ENCODE peak calls at places on chromosomes 5 and 9, in nine cellular contexts. I is fibroblast of the aortic adventitia, R is IMR-90, V is omental fat pad, H is nephron progenitor cell, G is heart left ventricle, F is MCF 10A, U is heart right ventricle, S is astrocyte of the spinal cord. P is an unnamed sample.

GRCh38 chr5:158121678-158122077 is 262.7 kb upstream of the CLINT1 start:
- DNase-seq in F (no peak), R (no peak), U (no peak), G (no peak), H (no peak), V (no peak), S (no peak), I (no peak), P (no peak)

GRCh38 chr9:129220771-129221170 is 42.7 kb upstream of the IER5L start:
- DNase-seq in R (no peak), F (no peak), I (no peak), S (no peak), G (no peak), H (no peak), V (no peak), U (no peak), P (no peak)

GRCh38 chr5:77294212-77294611 is 83.7 kb downstream of the PDE8B start:
- DNase-seq in S (no peak), H (no peak), F (no peak), I (no peak), G (no peak), R (no peak), V (no peak), U (no peak), P (no peak)

GRCh38 chr5:170442921-170443320 is 53.8 kb upstream of the KCNMB1 start:
- DNase-seq in S (no peak), G (no peak), I (no peak), H (no peak), R (no peak), U (no peak), F (no peak), V (no peak), P (no peak)

GRCh38 chr9:655875-656274 is 185.6 kb upstream of the DMRT1 start:
- DNase-seq in R (no peak), S (peak), I (peak), U (peak), H (no peak), V (no peak), F (peak), G (peak), P (no peak)

GRCh38 chr5:54669845-54670635 is 152.5 kb downstream of the SNX18 start:
- DNase-seq in H (no peak), F (no peak), G (no peak), S (no peak), I (no peak), V (no peak), R (peak), U (no peak), P (no peak)

GRCh38 chr5:77904362-77904761 is 128.2 kb upstream of the TBCA start:
- DNase-seq in F (no peak), R (no peak), G (no peak), V (no peak), I (no peak), U (no peak), H (no peak), S (no peak), P (no peak)

GRCh38 chr5:14399054-14399657 is 182.4 kb upstream of the OTULINL start:
- DNase-seq in V (no peak), F (peak), I (peak), G (no peak), U (no peak), S (peak), H (no peak), R (peak), P (no peak)

GRCh38 chr5:86979801-86980510 is 287.7 kb upstream of the RASA1 start:
- DNase-seq in S (peak), H (no peak), U (no peak), F (peak), G (no peak), I (peak), R (peak), V (no peak), P (no peak)

GRCh38 chr9:112854657-112855056 is 36.0 kb downstream of the SLC46A2 start:
- DNase-seq in I (no peak), S (no peak), U (no peak), H (no peak), R (no peak), F (no peak), G (no peak), V (no peak), P (no peak)

GRCh38 chr5:140131967-140132409 is 6.3 kb downstream of the IGIP start:
- DNase-seq in F (peak), H (no peak), R (peak), V (no peak), U (no peak), G (no peak), I (peak), S (peak), P (no peak)

GRCh38 chr9:78756813-78757510 is 460.0 kb downstream of the PSAT1 start:
- DNase-seq in S (no peak), R (no peak), H (no peak), U (no peak), I (no peak), F (no peak), V (no peak), G (no peak), P (no peak)

GRCh38 chr5:168867271-168867670 is 288.1 kb upstream of the PANK3 start:
- DNase-seq in I (no peak), H (no peak), V (no peak), U (no peak), R (no peak), F (no peak), G (no peak), S (no peak), P (no peak)

GRCh38 chr5:81125959-81126358 is 107.2 kb upstream of the CKMT2 start:
- DNase-seq in R (peak), G (no peak), I (peak), U (no peak), F (peak), H (no peak), S (no peak), V (no peak), P (no peak)

GRCh38 chr9:113482341-113482740 is 18.8 kb downstream of the RGS3 start:
- DNase-seq in S (no peak), F (no peak), I (no peak), H (no peak), G (no peak), R (no peak), U (no peak), V (no peak), P (no peak)

GRCh38 chr9:2838356-2838983 is 5.4 kb downstream of the PUM3 start:
- DNase-seq in I (peak), V (no peak), F (no peak), S (no peak), G (no peak), U (no peak), R (peak), H (no peak), P (no peak)

GRCh38 chr9:129126789-129127618 is 15.8 kb downstream of the PTPA start:
- DNase-seq in U (no peak), H (no peak), G (no peak), V (no peak), S (no peak), R (no peak), I (no peak), F (no peak), P (no peak)

GRCh38 chr9:3824062-3824461 is 298.3 kb upstream of the RFX3 start:
- DNase-seq in R (no peak), V (no peak), F (no peak), H (no peak), I (peak), S (no peak), U (no peak), G (no peak), P (no peak)

GRCh38 chr9:124309665-124310064 is 51.9 kb downstream of the NEK6 start:
- DNase-seq in G (no peak), I (peak), U (no peak), F (peak), H (no peak), S (peak), V (no peak), R (peak), P (no peak)

GRCh38 chr9:20139755-20140154 is 350.9 kb upstream of the SLC24A2 start:
- DNase-seq in V (no peak), U (no peak), R (no peak), I (no peak), H (no peak), S (no peak), G (no peak), F (no peak), P (no peak)

GRCh38 chr5:101626572-101626971 is 669.5 kb downstream of the SLCO4C1 start:
- DNase-seq in V (no peak), G (no peak), H (no peak), I (no peak), U (no peak), F (no peak), R (no peak), S (no peak), P (no peak)

GRCh38 chr5:142215915-142216681 is 107.5 kb downstream of the NDFIP1 start:
- DNase-seq in S (peak), F (peak), G (peak), U (peak), I (peak), V (no peak), R (peak), H (no peak), P (no peak)

GRCh38 chr9:131095666-131096489 is 453 bp upstream of the AIF1L start:
- DNase-seq in U (peak), F (peak), R (no peak), I (no peak), S (no peak), G (peak), V (no peak), H (peak), P (no peak)
- TF ChIP-seq CTCF in U (peak), F (no peak), R (peak), I (peak), S (peak), G (peak), V (no peak), H (peak), P (no peak)

GRCh38 chr9:137096785-137097546 is 10.2 kb downstream of the MAN1B1 start:
- DNase-seq in H (no peak), G (no peak), I (no peak), V (no peak), R (no peak), S (no peak), F (no peak), U (no peak), P (no peak)
- TF ChIP-seq CTCF in H (no peak), G (no peak), I (no peak), V (no peak), R (no peak), S (no peak), F (no peak), U (no peak), P (no peak)

GRCh38 chr5:72816297-72817075 is at the start of gene TNPO1:
- DNase-seq in R (peak), S (peak), V (peak), U (peak), I (peak), H (peak), F (peak), G (peak), P (peak)
- TF ChIP-seq CTCF in R (peak), S (no peak), V (no peak), U (no peak), I (no peak), H (no peak), F (no peak), G (no peak), P (no peak)

GRCh38 chr5:179343021-179343781 is 2.1 kb downstream of the ADAMTS2 start:
- DNase-seq in U (no peak), I (peak), S (no peak), H (no peak), R (no peak), F (no peak), V (no peak), G (no peak), P (no peak)

GRCh38 chr5:179340465-179340864 is 4.8 kb downstream of the ADAMTS2 start:
- DNase-seq in R (no peak), G (no peak), S (no peak), I (no peak), F (no peak), U (no peak), V (no peak), H (no peak), P (no peak)

GRCh38 chr5:179343902-179344300 is 1.4 kb downstream of the ADAMTS2 start:
- DNase-seq in F (no peak), S (no peak), G (peak), R (peak), I (peak), H (peak), V (no peak), U (peak), P (no peak)

GRCh38 chr5:179344301-179345178 is 721 bp downstream of the ADAMTS2 start:
- DNase-seq in G (no peak), U (no peak), F (no peak), S (no peak), R (peak), V (no peak), H (peak), I (peak), P (no peak)

DNA sequence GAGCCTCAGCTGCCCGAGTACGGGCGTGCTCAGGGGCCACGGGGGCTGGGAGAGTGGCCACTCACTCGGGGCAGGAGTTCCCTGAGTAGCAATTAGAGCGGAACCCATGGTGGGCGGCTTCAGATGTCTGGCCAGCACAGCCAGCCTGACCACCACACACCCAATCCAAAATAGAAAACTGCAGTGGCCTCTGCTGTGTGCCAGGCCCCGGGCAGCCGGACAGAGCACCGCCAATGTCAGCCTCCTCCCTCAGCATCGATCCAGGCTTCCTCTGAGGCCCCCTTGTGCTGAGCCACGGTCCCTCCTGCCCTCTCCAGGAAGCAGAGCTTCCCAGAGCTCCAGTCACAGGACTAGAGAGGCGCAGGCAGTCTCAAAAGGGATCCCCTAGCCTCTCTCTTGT is 2.7 kb downstream of the ADAMTS2 start:
- DNase-seq in H (peak), S (no peak), V (no peak), R (peak), U (no peak), I (peak), F (no peak), G (no peak), P (no peak)
- TF ChIP-seq CTCF in H (no peak), S (peak), V (no peak), R (peak), U (peak), I (peak), F (no peak), G (peak), P (no peak)

GRCh38 chr9:103789686-103790085 is 304.4 kb upstream of the SMC2 start:
- DNase-seq in V (no peak), I (no peak), S (peak), G (no peak), R (no peak), F (peak), H (no peak), U (no peak), P (no peak)
- TF ChIP-seq CTCF in V (no peak), I (peak), S (peak), G (peak), R (no peak), F (peak), H (peak), U (peak), P (no peak)

GRCh38 chr9:121597693-121598166 is 53.7 kb upstream of the DAB2IP start:
- DNase-seq in U (no peak), G (no peak), F (no peak), V (no peak), H (no peak), R (no peak), S (no peak), I (no peak), P (no peak)

GRCh38 chr9:121599186-121599871 is 52.1 kb upstream of the DAB2IP start:
- DNase-seq in U (peak), H (peak), S (no peak), V (no peak), G (peak), F (peak), R (peak), I (no peak), P (no peak)

GRCh38 chr9:121599872-121600585 is 51.4 kb upstream of the DAB2IP start:
- DNase-seq in S (no peak), G (no peak), V (no peak), H (no peak), I (no peak), F (peak), R (no peak), U (no peak), P (no peak)

GRCh38 chr9:121596515-121596914 is 54.9 kb upstream of the DAB2IP start:
- DNase-seq in R (peak), U (no peak), G (no peak), S (no peak), F (no peak), H (no peak), I (no peak), V (no peak), P (no peak)

DNA sequence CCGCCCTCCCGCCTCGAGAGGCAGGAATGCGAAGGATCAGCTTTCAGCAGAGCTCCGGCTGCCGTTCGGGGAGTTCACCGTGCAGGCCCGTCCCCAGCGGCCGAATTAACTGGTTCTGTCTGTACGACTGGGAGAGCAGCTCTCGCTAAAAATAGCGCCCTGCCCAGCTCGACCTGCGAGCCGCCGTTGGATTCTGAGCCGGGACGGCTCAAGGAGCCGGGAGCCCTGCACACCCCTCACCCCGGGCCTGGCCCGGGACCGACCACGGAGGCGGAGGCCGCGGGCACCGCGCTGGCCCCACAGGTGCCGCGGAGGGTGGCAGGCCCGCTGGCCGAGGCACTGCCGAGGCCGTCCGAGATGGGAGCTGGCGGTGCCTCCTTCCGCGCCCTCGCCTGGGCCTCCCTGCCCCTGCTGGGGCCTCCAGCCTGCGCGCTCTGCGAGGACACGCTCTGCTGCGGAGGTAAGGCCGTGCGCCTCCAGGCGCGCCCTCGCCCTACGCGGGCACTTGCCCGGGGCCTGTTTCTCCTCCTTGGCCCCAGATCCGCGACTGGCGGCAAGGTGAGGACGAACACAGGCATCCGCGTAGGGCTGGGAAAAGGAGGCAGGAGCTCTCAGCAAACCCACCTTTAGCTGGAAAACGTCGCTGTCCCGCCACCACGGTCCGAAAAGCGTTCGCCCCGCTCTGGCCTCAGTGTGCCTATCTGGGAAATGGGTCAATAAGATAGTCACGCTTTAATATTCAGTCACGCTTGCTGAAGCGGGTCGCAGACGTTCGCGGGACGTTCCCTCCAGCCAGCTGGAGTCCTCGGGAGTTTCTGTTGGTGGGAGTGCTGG is 53.0 kb upstream of the DAB2IP start:
- DNase-seq in H (peak), G (peak), R (peak), V (no peak), I (peak), U (peak), S (peak), F (no peak), P (no peak)
- TF ChIP-seq CTCF in H (no peak), G (peak), R (peak), V (no peak), I (peak), U (peak), S (peak), F (no peak), P (no peak)

P was measured in activated B cell treated with CpG ODN at 0.5 μM for 24 hours.